ENCODE peak calls at places on chromosomes 4 and X, in eight cellular contexts. O is WTC11, V is NCI-H1092, L is neural crest cell, W is endothelial cell, A is AG09309, Y is PC-3, G is tibial nerve. C is an unnamed sample.

GRCh38 chrX:108018659-108019381 is 26.0 kb upstream of the VSIG1 start:
- DNase-seq in L (no peak), G (no peak), W (no peak), O (no peak), A (no peak), V (no peak), Y (peak), C (no peak)

GRCh38 chr4:4918067-4918466 is 58.6 kb downstream of the MSX1 start:
- DNase-seq in G (no peak), Y (no peak), W (no peak), O (no peak), V (no peak), L (no peak), A (no peak), C (no peak)

GRCh38 chr4:183402771-183403170 is 41.7 kb upstream of the CDKN2AIP start:
- DNase-seq in V (no peak), L (no peak), A (no peak), G (no peak), W (no peak), O (no peak), Y (peak), C (no peak)

GRCh38 chrX:110915120-110915519 is 119.5 kb upstream of the CHRDL1 start:
- DNase-seq in G (no peak), L (no peak), V (no peak), Y (no peak), A (peak), O (no peak), W (no peak), C (peak)

GRCh38 chr4:115325836-115326235 is 212.4 kb upstream of the NDST4 start:
- DNase-seq in O (no peak), Y (no peak), A (no peak), W (no peak), G (no peak), V (no peak), L (no peak), C (no peak)

GRCh38 chr4:173057442-173057841 is 111.2 kb upstream of the GALNT7 start:
- DNase-seq in W (no peak), G (no peak), A (no peak), Y (peak), L (no peak), V (peak), O (no peak), C (no peak)

GRCh38 chr4:145819246-145820181 is 119.1 kb downstream of the ZNF827 start:
- DNase-seq in G (no peak), L (no peak), A (no peak), W (no peak), O (no peak), Y (no peak), V (no peak), C (no peak)

GRCh38 chr4:55247521-55247920 is 98.5 kb upstream of the SRD5A3 start:
- DNase-seq in L (no peak), W (no peak), A (no peak), Y (no peak), V (no peak), G (no peak), O (no peak), C (no peak)

GRCh38 chrX:129737921-129738320 is 858 bp upstream of the XPNPEP2 start:
- DNase-seq in A (no peak), L (no peak), V (no peak), G (no peak), Y (peak), W (no peak), O (no peak), C (no peak)

GRCh38 chrX:94454606-94455005 is 780.6 kb downstream of the FAM133A start:
- DNase-seq in O (no peak), A (no peak), V (no peak), W (no peak), G (no peak), L (no peak), Y (no peak), C (no peak)

GRCh38 chr4:148986951-148987350 is 544.7 kb upstream of the NR3C2 start:
- DNase-seq in L (no peak), Y (peak), G (no peak), V (no peak), O (no peak), A (no peak), W (no peak), C (no peak)

GRCh38 chrX:24025741-24026402 is 1.1 kb downstream of the KLHL15 start:
- DNase-seq in A (peak), L (no peak), O (peak), Y (peak), W (no peak), G (peak), V (peak), C (peak)

GRCh38 chrX:9612146-9612505 is 147.3 kb downstream of the TBL1X start:
- DNase-seq in V (peak), L (no peak), O (no peak), A (no peak), W (no peak), G (no peak), Y (no peak), C (no peak)

GRCh38 chr4:107888237-107888636 is 43.1 kb upstream of the CYP2U1 start:
- DNase-seq in A (no peak), L (peak), W (no peak), O (no peak), Y (no peak), G (no peak), V (no peak), C (no peak)

GRCh38 chrX:100829730-100830129 is 9.5 kb downstream of the CSTF2 start:
- DNase-seq in Y (peak), A (no peak), O (no peak), W (no peak), L (no peak), G (no peak), V (no peak), C (peak)

GRCh38 chrX:6226646-6227444 is 1.8 kb downstream of the NLGN4X start:
- DNase-seq in W (peak), Y (no peak), L (peak), G (no peak), A (no peak), V (peak), O (peak), C (no peak)

GRCh38 chrX:40327085-40327484 is 229.3 kb upstream of the BCOR start:
- DNase-seq in L (no peak), G (no peak), V (no peak), Y (no peak), O (no peak), W (no peak), A (no peak), C (no peak)

GRCh38 chr4:94419956-94420355 is 31.8 kb upstream of the PDLIM5 start:
- DNase-seq in A (no peak), L (no peak), O (no peak), W (no peak), V (no peak), Y (peak), G (no peak), C (no peak)